ENCODE peak calls at places on chromosomes 7 and 10, in seven cellular contexts. S is naive thymus-derived CD8-positive, alpha-beta T cell; V is mammary epithelial cell; Z is ELR; B is Right ventricle myocardium inferior; Q is GM03348; U is stomach. C is an unnamed sample.

GRCh38 chr10:120456626-120457430 is at the start of gene PLPP4:
- DNase-seq in S (no peak), Q (peak; percentile 79), U (no peak), Z (peak; percentile 45), B (no peak), V (peak; percentile 22), C (peak; percentile 61)

GRCh38 chr7:106417273-106417902 is 132.6 kb upstream of the NAMPT start:
- DNase-seq in Z (peak; percentile 55), Q (no peak), V (peak; percentile 51), S (no peak), B (no peak), U (no peak), C (no peak)

GRCh38 chr10:6068422-6068821 is 6.3 kb upstream of the IL2RA start:
- DNase-seq in Z (no peak), S (peak; percentile 77), B (peak; percentile 62), V (no peak), Q (no peak), U (peak; percentile 29), C (no peak)

GRCh38 chr10:25112016-25112415 is 62.8 kb upstream of the GPR158 start:
- DNase-seq in Z (peak; percentile 6), B (no peak), U (no peak), S (no peak), V (no peak), Q (no peak), C (no peak)

GRCh38 chr7:132257253-132257652 is 319.0 kb downstream of the PLXNA4 start:
- DNase-seq in Z (no peak), Q (no peak), S (no peak), V (no peak), U (no peak), B (no peak), C (no peak)

GRCh38 chr7:26508481-26508880 is 216.8 kb downstream of the SNX10 start:
- DNase-seq in U (no peak), S (no peak), B (no peak), V (peak; percentile 4), Q (no peak), Z (no peak), C (no peak)

GRCh38 chr10:119408072-119408471 is 134.4 kb downstream of the RGS10 start:
- DNase-seq in V (no peak), Z (no peak), U (no peak), Q (no peak), B (no peak), S (no peak), C (no peak)

GRCh38 chr7:158723714-158724385 is 19.2 kb upstream of the NCAPG2 start:
- DNase-seq in Q (no peak), U (no peak), S (no peak), V (no peak), Z (no peak), B (no peak), C (no peak)

GRCh38 chr7:29883462-29884398 is 77.4 kb downstream of the WIPF3 start:
- DNase-seq in V (no peak), S (peak; percentile 5), B (no peak), U (peak; percentile 60), Z (no peak), Q (no peak), C (no peak)

GRCh38 chr10:79422178-79422892 is 23.1 kb downstream of the ZCCHC24 start:
- DNase-seq in Z (peak; percentile 82), Q (peak; percentile 94), S (no peak), B (peak; percentile 71), U (no peak), V (no peak), C (peak; percentile 97)

GRCh38 chr7:151769189-151769821 is 107.6 kb downstream of the PRKAG2 start:
- DNase-seq in B (no peak), V (no peak), S (peak; percentile 87), Z (no peak), U (no peak), Q (no peak), C (no peak)

GRCh38 chr7:138882249-138882648 is 84.3 kb upstream of the ATP6V0A4 start:
- DNase-seq in B (no peak), U (no peak), S (no peak), Z (no peak), Q (no peak), V (no peak), C (no peak)

GRCh38 chr10:29712108-29712507 is 77.3 kb upstream of the SVIL start:
- DNase-seq in V (no peak), S (no peak), U (no peak), Z (no peak), Q (no peak), B (no peak), C (no peak)

GRCh38 chr7:93819699-93820098 is 70.9 kb downstream of the TFPI2 start:
- DNase-seq in Q (no peak), Z (no peak), S (no peak), B (no peak), U (no peak), V (no peak), C (no peak)

GRCh38 chr7:40655426-40655825 is 520.6 kb downstream of the SUGCT start:
- DNase-seq in S (no peak), V (no peak), Z (no peak), B (no peak), U (no peak), Q (no peak), C (no peak)

GRCh38 chr10:66284621-66285020 is 641.2 kb upstream of the LRRTM3 start:
- DNase-seq in U (no peak), Q (no peak), Z (no peak), V (no peak), B (no peak), S (no peak), C (no peak)

GRCh38 chr7:128781126-128781525 is 5.5 kb upstream of the OPN1SW start:
- DNase-seq in U (no peak), Q (peak; percentile 87), V (no peak), Z (no peak), S (no peak), B (no peak), C (peak; percentile 88)

GRCh38 chr10:69093933-69094332 is 6.0 kb downstream of the SRGN start:
- DNase-seq in V (peak; percentile 14), Q (peak; percentile 15), U (no peak), B (no peak), S (no peak), Z (peak; percentile 22), C (peak; percentile 27)

GRCh38 chr10:23370106-23370505 is 25.5 kb upstream of the C10orf67 start:
- DNase-seq in V (peak; percentile 28), S (no peak), B (no peak), Q (peak; percentile 28), U (no peak), Z (no peak), C (no peak)

GRCh38 chr7:155581954-155582353 is 35.6 kb upstream of the CNPY1 start:
- DNase-seq in U (no peak), V (no peak), Z (no peak), B (no peak), Q (no peak), S (no peak), C (no peak)

GRCh38 chr10:1412531-1413189 is 324.7 kb downstream of the ADARB2 start:
- DNase-seq in S (no peak), U (peak; percentile 14), Z (no peak), Q (no peak), B (no peak), V (no peak), C (no peak)

GRCh38 chr7:140078392-140078791 is 15.6 kb upstream of the PARP12 start:
- DNase-seq in B (no peak), Z (no peak), V (no peak), S (peak; percentile 23), U (no peak), Q (no peak), C (no peak)

GRCh38 chr10:70328987-70329386 is 45.2 kb upstream of the NPFFR1 start:
- DNase-seq in Q (no peak), Z (peak; percentile 40), U (no peak), S (no peak), B (no peak), V (peak; percentile 35), C (peak; percentile 25)

GRCh38 chr7:132422502-132423101 is 153.7 kb downstream of the PLXNA4 start:
- DNase-seq in V (no peak), Q (peak; percentile 61), S (no peak), U (no peak), Z (peak; percentile 17), B (peak; percentile 58), C (peak; percentile 75)

GRCh38 chr7:110898516-110898915 is 192.4 kb upstream of the LRRN3 start:
- DNase-seq in U (no peak), S (no peak), B (no peak), V (no peak), Z (peak; percentile 15), Q (no peak), C (no peak)

GRCh38 chr7:157442993-157443831 is 106.4 kb downstream of the DNAJB6 start:
- DNase-seq in V (no peak), S (no peak), B (no peak), U (peak; percentile 24), Q (no peak), Z (no peak), C (no peak)

GRCh38 chr7:101124376-101125056 is 2.4 kb upstream of the SERPINE1 start:
- DNase-seq in U (no peak), Z (peak; percentile 85), Q (peak; percentile 51), B (no peak), V (peak; percentile 89), S (no peak), C (peak; percentile 75)

GRCh38 chr7:96253441-96253840 is 68.5 kb downstream of the SLC25A13 start:
- DNase-seq in S (no peak), B (no peak), U (no peak), Q (no peak), Z (no peak), V (no peak), C (no peak)

GRCh38 chr7:142452791-142453190 is 194.9 kb upstream of the PRSS58 start:
- DNase-seq in S (no peak), Z (no peak), Q (no peak), B (no peak), U (no peak), V (no peak), C (no peak)

GRCh38 chr7:112510032-112510742 is 29.4 kb downstream of the LSMEM1 start:
- DNase-seq in Q (peak; percentile 84), U (no peak), V (peak; percentile 79), S (no peak), Z (peak; percentile 57), B (no peak), C (peak; percentile 88)

GRCh38 chr7:96495751-96496216 is 173.9 kb upstream of the SLC25A13 start:
- DNase-seq in V (no peak), U (no peak), Z (no peak), B (no peak), Q (no peak), S (no peak), C (no peak)

GRCh38 chr10:44716470-44716869 is 194.7 kb upstream of the TMEM72 start:
- DNase-seq in S (no peak), U (no peak), B (no peak), Q (no peak), V (peak; percentile 37), Z (no peak), C (no peak)

GRCh38 chr10:123021517-123021916 is 12.7 kb downstream of the ACADSB start:
- DNase-seq in Z (peak; percentile 27), Q (no peak), B (no peak), U (no peak), S (no peak), V (no peak), C (no peak)

GRCh38 chr7:83394776-83395175 is 232.1 kb upstream of the PCLO start:
- DNase-seq in Z (no peak), Q (no peak), V (no peak), U (no peak), S (no peak), B (no peak), C (no peak)

GRCh38 chr7:140176271-140176701 is 497 bp downstream of the KDM7A start:
- DNase-seq in Z (peak; percentile 10), B (no peak), V (no peak), U (peak; percentile 27), S (no peak), Q (peak; percentile 41), C (no peak)

C was measured in AG08395.